ENCODE peak calls at places on chromosomes 6 and 20, in ten cellular contexts. One of them, this sample, is unnamed.

GRCh38 chr6:28251648-28252506 is at the start of gene ZKSCAN4:
- DNase-seq in Panc1: peak
- DNase-seq in cardiac fibroblast: peak
- DNase-seq in lower lobe of right lung: peak
- DNase-seq in GM10248: peak
- DNase-seq in endothelial cell: peak
- DNase-seq in Caco-2: peak
- DNase-seq in PC-9: peak
- DNase-seq in sigmoid colon: peak
- DNase-seq in IMR-90: peak
- DNase-seq in this sample: peak

GRCh38 chr20:23116301-23117089 is 30.4 kb upstream of the CD93 start:
- DNase-seq in endothelial cell: no peak
- DNase-seq in Caco-2: no peak
- DNase-seq in PC-9: no peak
- DNase-seq in GM10248: no peak
- DNase-seq in sigmoid colon: peak
- DNase-seq in Panc1: no peak
- DNase-seq in IMR-90: peak
- DNase-seq in cardiac fibroblast: no peak
- DNase-seq in lower lobe of right lung: no peak
- DNase-seq in this sample: no peak

GRCh38 chr6:131281471-131282270 is 146.4 kb downstream of the AKAP7 start:
- DNase-seq in lower lobe of right lung: peak
- DNase-seq in IMR-90: peak
- DNase-seq in Panc1: no peak
- DNase-seq in endothelial cell: peak
- DNase-seq in Caco-2: no peak
- DNase-seq in cardiac fibroblast: no peak
- DNase-seq in GM10248: no peak
- DNase-seq in PC-9: no peak
- DNase-seq in sigmoid colon: no peak
- DNase-seq in this sample: no peak

GRCh38 chr6:4577406-4577805 is 198.8 kb upstream of the CDYL start:
- DNase-seq in IMR-90: peak
- DNase-seq in Caco-2: no peak
- DNase-seq in endothelial cell: no peak
- DNase-seq in cardiac fibroblast: peak
- DNase-seq in GM10248: no peak
- DNase-seq in sigmoid colon: no peak
- DNase-seq in lower lobe of right lung: no peak
- DNase-seq in PC-9: peak
- DNase-seq in Panc1: peak
- DNase-seq in this sample: no peak

GRCh38 chr6:37068523-37069270 is 63.2 kb downstream of the FGD2 start:
- DNase-seq in Panc1: no peak
- DNase-seq in GM10248: peak
- DNase-seq in sigmoid colon: no peak
- DNase-seq in cardiac fibroblast: no peak
- DNase-seq in PC-9: no peak
- DNase-seq in endothelial cell: no peak
- DNase-seq in IMR-90: no peak
- DNase-seq in Caco-2: no peak
- DNase-seq in lower lobe of right lung: no peak
- DNase-seq in this sample: no peak

GRCh38 chr6:129340983-129341382 is 369.0 kb downstream of the ARHGAP18 start:
- DNase-seq in sigmoid colon: no peak
- DNase-seq in GM10248: no peak
- DNase-seq in cardiac fibroblast: peak
- DNase-seq in PC-9: peak
- DNase-seq in Caco-2: no peak
- DNase-seq in Panc1: no peak
- DNase-seq in endothelial cell: no peak
- DNase-seq in IMR-90: peak
- DNase-seq in lower lobe of right lung: no peak
- DNase-seq in this sample: no peak

GRCh38 chr6:169160091-169160854 is 93.4 kb downstream of the THBS2 start:
- DNase-seq in Panc1: no peak
- DNase-seq in endothelial cell: no peak
- DNase-seq in cardiac fibroblast: no peak
- DNase-seq in sigmoid colon: no peak
- DNase-seq in GM10248: no peak
- DNase-seq in lower lobe of right lung: no peak
- DNase-seq in Caco-2: no peak
- DNase-seq in IMR-90: no peak
- DNase-seq in PC-9: no peak
- DNase-seq in this sample: peak

GRCh38 chr6:62286470-62286843 is 432 bp upstream of the KHDRBS2 start:
- DNase-seq in GM10248: no peak
- DNase-seq in PC-9: no peak
- DNase-seq in Panc1: no peak
- DNase-seq in lower lobe of right lung: no peak
- DNase-seq in endothelial cell: no peak
- DNase-seq in Caco-2: no peak
- DNase-seq in IMR-90: no peak
- DNase-seq in cardiac fibroblast: no peak
- DNase-seq in sigmoid colon: no peak
- DNase-seq in this sample: no peak

GRCh38 chr6:32154514-32155161 is 697 bp downstream of the PPT2 start:
- DNase-seq in cardiac fibroblast: peak
- DNase-seq in Panc1: no peak
- DNase-seq in Caco-2: peak
- DNase-seq in IMR-90: peak
- DNase-seq in GM10248: peak
- DNase-seq in PC-9: peak
- DNase-seq in lower lobe of right lung: peak
- DNase-seq in endothelial cell: no peak
- DNase-seq in sigmoid colon: peak
- DNase-seq in this sample: peak

GRCh38 chr6:32152414-32153251 is 894 bp upstream of the PRRT1 start:
- DNase-seq in IMR-90: peak
- DNase-seq in Caco-2: no peak
- DNase-seq in endothelial cell: no peak
- DNase-seq in PC-9: no peak
- DNase-seq in GM10248: no peak
- DNase-seq in Panc1: no peak
- DNase-seq in cardiac fibroblast: peak
- DNase-seq in sigmoid colon: no peak
- DNase-seq in lower lobe of right lung: no peak
- DNase-seq in this sample: no peak

GRCh38 chr6:32151885-32152311 is at the start of gene PRRT1:
- DNase-seq in PC-9: no peak
- DNase-seq in endothelial cell: no peak
- DNase-seq in Panc1: no peak
- DNase-seq in cardiac fibroblast: no peak
- DNase-seq in Caco-2: no peak
- DNase-seq in GM10248: no peak
- DNase-seq in IMR-90: no peak
- DNase-seq in lower lobe of right lung: no peak
- DNase-seq in sigmoid colon: no peak
- DNase-seq in this sample: no peak

GRCh38 chr6:32153835-32154513 is at the start of gene PPT2:
- DNase-seq in Panc1: peak
- DNase-seq in GM10248: peak
- DNase-seq in sigmoid colon: peak
- DNase-seq in endothelial cell: peak
- DNase-seq in PC-9: peak
- DNase-seq in IMR-90: peak
- DNase-seq in Caco-2: peak
- DNase-seq in cardiac fibroblast: peak
- DNase-seq in lower lobe of right lung: peak
- DNase-seq in this sample: peak

DNA sequence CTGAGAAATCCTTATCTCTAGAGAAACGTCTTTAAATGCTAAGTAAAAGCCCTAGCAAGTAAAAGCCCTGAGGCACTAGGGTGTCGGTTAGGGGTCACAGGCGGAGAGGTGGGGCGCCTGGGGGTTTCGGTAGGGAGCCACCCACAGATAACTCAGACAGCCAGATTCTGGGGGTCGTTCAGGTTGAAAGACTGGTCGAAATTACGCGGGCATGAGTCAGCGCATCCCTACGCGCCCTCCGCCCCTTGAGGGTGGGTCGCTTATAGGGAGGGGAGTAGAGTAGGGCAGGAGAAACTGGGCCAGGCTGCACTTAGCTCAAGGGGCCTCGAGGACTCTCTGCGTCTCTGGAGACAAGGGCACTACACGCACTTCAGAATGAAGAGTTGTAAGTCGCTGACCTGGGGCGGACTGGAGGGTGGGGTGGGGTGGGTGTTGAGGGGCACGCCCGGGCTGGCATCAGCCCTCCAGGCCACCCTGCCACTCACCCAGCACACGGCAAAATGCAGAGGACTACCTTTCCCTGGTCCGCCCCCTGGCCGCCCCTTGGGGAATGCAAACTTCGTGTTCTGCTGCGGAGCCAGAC is 598 bp upstream of the PPT2 start:
- DNase-seq in cardiac fibroblast: peak
- DNase-seq in lower lobe of right lung: peak
- DNase-seq in PC-9: peak
- DNase-seq in Caco-2: peak
- DNase-seq in IMR-90: peak
- DNase-seq in Panc1: peak
- DNase-seq in sigmoid colon: peak
- DNase-seq in GM10248: no peak
- DNase-seq in endothelial cell: no peak
- DNase-seq in this sample: no peak
- TF ChIP-seq CTCF in cardiac fibroblast: peak
- TF ChIP-seq CTCF in lower lobe of right lung: peak
- TF ChIP-seq CTCF in PC-9: peak
- TF ChIP-seq CTCF in Caco-2: no peak
- TF ChIP-seq CTCF in IMR-90: peak
- TF ChIP-seq CTCF in Panc1: no peak
- TF ChIP-seq CTCF in sigmoid colon: no peak
- TF ChIP-seq CTCF in GM10248: no peak
- TF ChIP-seq CTCF in endothelial cell: no peak
- TF ChIP-seq CTCF in this sample: no peak

GRCh38 chr6:15250440-15251168 is 4.7 kb downstream of the JARID2 start:
- DNase-seq in Caco-2: no peak
- DNase-seq in cardiac fibroblast: no peak
- DNase-seq in PC-9: no peak
- DNase-seq in Panc1: no peak
- DNase-seq in IMR-90: no peak
- DNase-seq in GM10248: no peak
- DNase-seq in endothelial cell: no peak
- DNase-seq in lower lobe of right lung: no peak
- DNase-seq in sigmoid colon: no peak
- DNase-seq in this sample: no peak

GRCh38 chr6:15247214-15247749 is 1.4 kb downstream of the JARID2 start:
- DNase-seq in PC-9: peak
- DNase-seq in GM10248: no peak
- DNase-seq in sigmoid colon: no peak
- DNase-seq in Panc1: no peak
- DNase-seq in IMR-90: no peak
- DNase-seq in lower lobe of right lung: no peak
- DNase-seq in Caco-2: no peak
- DNase-seq in cardiac fibroblast: peak
- DNase-seq in endothelial cell: no peak
- DNase-seq in this sample: no peak

GRCh38 chr6:15249371-15250019 is 3.6 kb downstream of the JARID2 start:
- DNase-seq in Caco-2: no peak
- DNase-seq in IMR-90: no peak
- DNase-seq in Panc1: no peak
- DNase-seq in lower lobe of right lung: no peak
- DNase-seq in cardiac fibroblast: no peak
- DNase-seq in PC-9: no peak
- DNase-seq in GM10248: no peak
- DNase-seq in sigmoid colon: no peak
- DNase-seq in endothelial cell: no peak
- DNase-seq in this sample: no peak

GRCh38 chr6:15247750-15248450 is 2.0 kb downstream of the JARID2 start:
- DNase-seq in IMR-90: peak
- DNase-seq in lower lobe of right lung: peak
- DNase-seq in GM10248: peak
- DNase-seq in PC-9: peak
- DNase-seq in sigmoid colon: peak
- DNase-seq in Caco-2: peak
- DNase-seq in cardiac fibroblast: peak
- DNase-seq in Panc1: no peak
- DNase-seq in endothelial cell: peak
- DNase-seq in this sample: peak

GRCh38 chr6:15248451-15249370 is 2.8 kb downstream of the JARID2 start:
- DNase-seq in cardiac fibroblast: peak
- DNase-seq in sigmoid colon: peak
- DNase-seq in PC-9: peak
- DNase-seq in IMR-90: peak
- DNase-seq in lower lobe of right lung: peak
- DNase-seq in GM10248: peak
- DNase-seq in Caco-2: peak
- DNase-seq in Panc1: peak
- DNase-seq in endothelial cell: peak
- DNase-seq in this sample: peak
- TF ChIP-seq CTCF in cardiac fibroblast: peak
- TF ChIP-seq CTCF in sigmoid colon: peak
- TF ChIP-seq CTCF in PC-9: peak
- TF ChIP-seq CTCF in IMR-90: peak
- TF ChIP-seq CTCF in lower lobe of right lung: peak
- TF ChIP-seq CTCF in GM10248: no peak
- TF ChIP-seq CTCF in Caco-2: no peak
- TF ChIP-seq CTCF in Panc1: no peak
- TF ChIP-seq CTCF in endothelial cell: no peak
- TF ChIP-seq CTCF in this sample: no peak

GRCh38 chr20:44693625-44694024 is 21.5 kb upstream of the CCN5 start:
- DNase-seq in GM10248: no peak
- DNase-seq in PC-9: no peak
- DNase-seq in sigmoid colon: no peak
- DNase-seq in IMR-90: no peak
- DNase-seq in endothelial cell: no peak
- DNase-seq in lower lobe of right lung: no peak
- DNase-seq in cardiac fibroblast: no peak
- DNase-seq in Caco-2: no peak
- DNase-seq in Panc1: no peak
- DNase-seq in this sample: no peak

GRCh38 chr20:44694159-44694558 is 21.0 kb upstream of the CCN5 start:
- DNase-seq in sigmoid colon: no peak
- DNase-seq in PC-9: no peak
- DNase-seq in lower lobe of right lung: no peak
- DNase-seq in cardiac fibroblast: no peak
- DNase-seq in GM10248: no peak
- DNase-seq in Caco-2: no peak
- DNase-seq in endothelial cell: no peak
- DNase-seq in Panc1: no peak
- DNase-seq in IMR-90: no peak
- DNase-seq in this sample: no peak

GRCh38 chr20:44695295-44696230 is 19.6 kb upstream of the CCN5 start:
- DNase-seq in PC-9: no peak
- DNase-seq in Panc1: no peak
- DNase-seq in Caco-2: no peak
- DNase-seq in GM10248: no peak
- DNase-seq in lower lobe of right lung: no peak
- DNase-seq in IMR-90: peak
- DNase-seq in cardiac fibroblast: peak
- DNase-seq in sigmoid colon: no peak
- DNase-seq in endothelial cell: no peak
- DNase-seq in this sample: no peak

GRCh38 chr20:44698351-44698750 is 16.8 kb upstream of the CCN5 start:
- DNase-seq in cardiac fibroblast: no peak
- DNase-seq in Caco-2: no peak
- DNase-seq in Panc1: no peak
- DNase-seq in endothelial cell: no peak
- DNase-seq in PC-9: no peak
- DNase-seq in IMR-90: no peak
- DNase-seq in sigmoid colon: no peak
- DNase-seq in GM10248: no peak
- DNase-seq in lower lobe of right lung: no peak
- DNase-seq in this sample: no peak

DNA sequence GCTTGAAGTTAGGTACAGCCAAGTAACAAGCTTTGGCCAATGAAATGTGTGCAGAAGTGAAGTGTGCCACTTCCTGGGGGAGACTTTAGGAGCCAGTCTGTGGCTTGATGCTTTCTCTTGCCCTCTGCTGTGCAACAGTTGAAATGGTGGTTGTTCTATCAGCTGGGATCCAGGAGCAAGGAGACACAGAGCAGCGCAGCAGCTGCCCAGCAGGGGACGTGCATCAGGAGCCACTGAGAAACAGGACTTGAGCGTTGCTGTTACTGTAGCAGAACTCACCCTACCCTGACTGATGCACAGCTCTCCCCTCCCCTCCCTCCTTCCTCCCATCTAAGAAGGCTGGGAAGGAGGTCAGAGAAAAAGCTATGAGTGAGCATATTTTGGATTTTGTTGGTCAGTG is 18.9 kb upstream of the CCN5 start:
- DNase-seq in cardiac fibroblast: no peak
- DNase-seq in sigmoid colon: no peak
- DNase-seq in Panc1: no peak
- DNase-seq in Caco-2: no peak
- DNase-seq in lower lobe of right lung: no peak
- DNase-seq in endothelial cell: no peak
- DNase-seq in PC-9: no peak
- DNase-seq in IMR-90: no peak
- DNase-seq in GM10248: no peak
- DNase-seq in this sample: no peak
- TF ChIP-seq CTCF in cardiac fibroblast: peak
- TF ChIP-seq CTCF in sigmoid colon: no peak
- TF ChIP-seq CTCF in Panc1: no peak
- TF ChIP-seq CTCF in Caco-2: no peak
- TF ChIP-seq CTCF in lower lobe of right lung: no peak
- TF ChIP-seq CTCF in endothelial cell: no peak
- TF ChIP-seq CTCF in PC-9: no peak
- TF ChIP-seq CTCF in IMR-90: no peak
- TF ChIP-seq CTCF in GM10248: no peak
- TF ChIP-seq CTCF in this sample: no peak

GRCh38 chr20:38805958-38806854 is 709 bp downstream of the PPP1R16B start:
- DNase-seq in IMR-90: no peak
- DNase-seq in Panc1: no peak
- DNase-seq in cardiac fibroblast: no peak
- DNase-seq in endothelial cell: peak
- DNase-seq in sigmoid colon: no peak
- DNase-seq in GM10248: peak
- DNase-seq in lower lobe of right lung: peak
- DNase-seq in PC-9: no peak
- DNase-seq in Caco-2: no peak
- DNase-seq in this sample: peak
- TF ChIP-seq CTCF in IMR-90: no peak
- TF ChIP-seq CTCF in Panc1: no peak
- TF ChIP-seq CTCF in cardiac fibroblast: no peak
- TF ChIP-seq CTCF in endothelial cell: peak
- TF ChIP-seq CTCF in sigmoid colon: no peak
- TF ChIP-seq CTCF in GM10248: peak
- TF ChIP-seq CTCF in lower lobe of right lung: no peak
- TF ChIP-seq CTCF in PC-9: no peak
- TF ChIP-seq CTCF in Caco-2: no peak
- TF ChIP-seq CTCF in this sample: peak

This sample was measured in GM13976.